ENCODE peak calls at places on chromosomes 6 and 20, in five cellular contexts. S, C, U, H and X are unnamed samples.

GRCh38 chr6:89887452-89888137 is 6.7 kb upstream of the GJA10 start:
- DNase-seq in C (no peak), H (no peak), U (peak; percentile 2), S (no peak), X (no peak)

GRCh38 chr20:35561268-35561667 is 19.4 kb downstream of the ERGIC3 start:
- DNase-seq in H (peak; percentile 37), U (peak; percentile 62), S (peak; percentile 32), C (peak; percentile 63), X (no peak)

GRCh38 chr6:54907316-54907715 is 60.7 kb downstream of the FAM83B start:
- DNase-seq in S (no peak), C (no peak), H (no peak), U (peak; percentile 36), X (no peak)

GRCh38 chr6:168837231-168837903 is 396.4 kb downstream of the SMOC2 start:
- DNase-seq in U (no peak), S (no peak), H (no peak), C (no peak), X (no peak)

GRCh38 chr6:89970609-89971337 is 76.5 kb downstream of the GJA10 start:
- DNase-seq in S (peak; percentile 58), H (peak; percentile 69), U (peak; percentile 78), C (peak; percentile 73), X (no peak)

GRCh38 chr6:26204332-26205160 is 117.3 kb downstream of the HFE start:
- DNase-seq in U (peak; percentile 100), S (peak; percentile 96), H (peak; percentile 99), C (peak; percentile 98), X (peak; percentile 97)

GRCh38 chr6:43608310-43608763 is 20.7 kb downstream of the GTPBP2 start:
- DNase-seq in C (peak; percentile 86), H (peak; percentile 88), S (peak; percentile 72), U (peak; percentile 93), X (no peak)

GRCh38 chr6:34546551-34547321 is 9.4 kb downstream of the SPDEF start:
- DNase-seq in C (peak; percentile 92), H (no peak), U (no peak), S (no peak), X (no peak)

GRCh38 chr6:84685983-84686584 is 78.3 kb downstream of the TBX18 start:
- DNase-seq in C (peak; percentile 74), H (peak; percentile 51), S (peak; percentile 22), U (peak; percentile 36), X (no peak)

GRCh38 chr6:1296542-1296941 is 15.4 kb upstream of the FOXQ1 start:
- DNase-seq in U (peak; percentile 53), H (no peak), C (peak; percentile 67), S (no peak), X (no peak)

GRCh38 chr6:89574860-89575561 is 63.5 kb downstream of the LYRM2 start:
- DNase-seq in C (peak; percentile 6), S (no peak), U (no peak), H (no peak), X (no peak)

GRCh38 chr6:115972679-115973078 is 88.0 kb downstream of the FRK start:
- DNase-seq in U (no peak), H (no peak), C (no peak), S (no peak), X (no peak)

GRCh38 chr6:166419717-166420116 is 37.0 kb upstream of the MPC1 start:
- DNase-seq in U (no peak), H (no peak), C (no peak), S (no peak), X (no peak)

GRCh38 chr6:148629197-148629909 is 117.5 kb upstream of the UST start:
- DNase-seq in U (peak; percentile 11), H (no peak), S (no peak), C (no peak), X (no peak)

GRCh38 chr20:46820682-46821081 is 74.0 kb upstream of the EYA2 start:
- DNase-seq in C (no peak), S (no peak), U (no peak), H (no peak), X (no peak)

GRCh38 chr20:62969179-62969760 is 16.8 kb downstream of the SLC17A9 start:
- DNase-seq in S (no peak), H (no peak), C (no peak), U (no peak), X (no peak)

GRCh38 chr6:15048367-15048766 is 197.5 kb upstream of the JARID2 start:
- DNase-seq in C (no peak), U (no peak), S (no peak), H (no peak), X (no peak)

GRCh38 chr20:23305098-23305497 is 45.5 kb upstream of the NXT1 start:
- DNase-seq in S (peak; percentile 26), C (no peak), H (no peak), U (peak; percentile 58), X (no peak)

GRCh38 chr6:43972179-43972914 is 154.9 kb downstream of the MRPL14 start:
- DNase-seq in U (peak; percentile 62), H (peak; percentile 65), C (peak; percentile 55), S (no peak), X (no peak)

GRCh38 chr6:1821188-1822183 is 211.8 kb downstream of the FOXC1 start:
- DNase-seq in U (peak; percentile 52), C (no peak), S (no peak), H (no peak), X (no peak)

GRCh38 chr6:141552031-141552430 is 580.7 kb upstream of the GJE1 start:
- DNase-seq in C (peak; percentile 15), S (no peak), U (no peak), H (no peak), X (no peak)

GRCh38 chr6:39082310-39082709 is 32.7 kb downstream of the SAYSD1 start:
- DNase-seq in S (no peak), U (no peak), H (no peak), C (no peak), X (no peak)

GRCh38 chr6:137237413-137238170 is 18.4 kb upstream of the IFNGR1 start:
- DNase-seq in U (peak; percentile 60), H (no peak), S (no peak), C (peak; percentile 84), X (peak; percentile 83)

GRCh38 chr6:159137715-159138114 is 31.5 kb upstream of the FNDC1 start:
- DNase-seq in U (no peak), H (no peak), C (no peak), S (no peak), X (no peak)

GRCh38 chr6:159130846-159131245 is 38.4 kb upstream of the FNDC1 start:
- DNase-seq in C (no peak), H (no peak), U (no peak), S (no peak), X (no peak)

GRCh38 chr6:159132664-159133063 is 36.5 kb upstream of the FNDC1 start:
- DNase-seq in S (no peak), H (no peak), C (no peak), U (no peak), X (no peak)

GRCh38 chr6:159131709-159132108 is 37.5 kb upstream of the FNDC1 start:
- DNase-seq in S (no peak), H (no peak), U (no peak), C (no peak), X (no peak)

DNA sequence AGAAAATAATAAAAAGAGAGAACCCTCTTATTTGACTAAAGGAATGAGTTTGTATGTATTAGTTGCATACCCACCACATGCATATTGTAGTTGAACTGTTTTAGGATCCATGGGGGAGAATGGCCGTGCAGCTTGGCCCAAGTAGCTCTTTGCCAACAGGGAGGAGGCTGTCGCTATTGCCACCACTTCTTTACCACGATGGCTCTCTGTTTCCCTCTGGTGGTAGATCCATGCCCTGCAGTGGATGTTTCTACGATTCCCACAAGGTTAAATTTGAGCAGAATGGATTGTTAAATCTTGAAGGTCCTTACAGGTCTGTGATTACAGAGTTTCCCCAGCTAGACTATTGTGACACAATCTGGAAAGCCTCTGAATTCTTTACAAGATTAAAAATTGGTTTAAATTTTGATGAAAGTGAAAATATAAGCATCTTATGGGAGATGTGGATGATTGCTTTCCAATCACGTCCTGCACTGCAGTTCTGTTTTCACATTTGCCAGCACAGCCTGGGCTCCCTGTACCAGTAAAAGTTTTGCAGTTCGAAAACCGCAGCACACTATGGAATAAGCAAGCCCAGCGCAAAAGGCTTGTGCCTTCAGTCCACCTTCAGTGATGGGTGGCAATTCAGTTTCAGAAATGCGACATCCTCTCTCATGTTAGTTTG is 34.4 kb upstream of the FNDC1 start:
- DNase-seq in S (peak; percentile 77), C (peak; percentile 73), H (peak; percentile 68), U (peak; percentile 62), X (no peak)
- TF ChIP-seq EZH2 in S (no peak), C (no peak), H (no peak), U (no peak), X (no peak)

GRCh38 chr6:155244434-155244833 is 19.4 kb upstream of the CLDN20 start:
- DNase-seq in S (no peak), U (no peak), H (no peak), C (no peak), X (no peak)

GRCh38 chr6:155246825-155247224 is 17.0 kb upstream of the CLDN20 start:
- DNase-seq in S (no peak), H (no peak), U (no peak), C (no peak), X (no peak)

GRCh38 chr6:155245871-155246270 is 17.9 kb upstream of the CLDN20 start:
- DNase-seq in S (no peak), U (peak; percentile 27), C (no peak), H (no peak), X (no peak)

GRCh38 chr6:155247618-155248017 is 16.2 kb upstream of the CLDN20 start:
- DNase-seq in S (no peak), U (peak; percentile 37), H (no peak), C (no peak), X (no peak)

GRCh38 chr6:155245193-155245592 is 18.6 kb upstream of the CLDN20 start:
- DNase-seq in S (no peak), U (no peak), C (no peak), H (no peak), X (no peak)
- TF ChIP-seq EZH2 in S (no peak), U (no peak), C (no peak), H (no peak), X (no peak)

GRCh38 chr20:61252601-61253263 is 671 bp downstream of the CDH4 start:
- DNase-seq in S (no peak), U (peak; percentile 33), H (no peak), C (no peak), X (no peak)

GRCh38 chr20:61253264-61253639 is 1.2 kb downstream of the CDH4 start:
- DNase-seq in U (peak; percentile 48), S (no peak), C (no peak), H (no peak), X (no peak)

GRCh38 chr20:61251529-61252393 is at the start of gene CDH4:
- DNase-seq in S (no peak), U (peak; percentile 19), H (no peak), C (no peak), X (no peak)

GRCh38 chr20:61254881-61255589 is 3.0 kb downstream of the CDH4 start:
- DNase-seq in H (no peak), C (peak; percentile 9), S (no peak), U (peak; percentile 30), X (peak; percentile 25)

GRCh38 chr20:61253640-61254511 is 1.8 kb downstream of the CDH4 start:
- DNase-seq in S (no peak), C (no peak), U (peak; percentile 39), H (no peak), X (no peak)
- TF ChIP-seq EZH2 in S (no peak), C (no peak), U (no peak), H (no peak), X (no peak)

DNA sequence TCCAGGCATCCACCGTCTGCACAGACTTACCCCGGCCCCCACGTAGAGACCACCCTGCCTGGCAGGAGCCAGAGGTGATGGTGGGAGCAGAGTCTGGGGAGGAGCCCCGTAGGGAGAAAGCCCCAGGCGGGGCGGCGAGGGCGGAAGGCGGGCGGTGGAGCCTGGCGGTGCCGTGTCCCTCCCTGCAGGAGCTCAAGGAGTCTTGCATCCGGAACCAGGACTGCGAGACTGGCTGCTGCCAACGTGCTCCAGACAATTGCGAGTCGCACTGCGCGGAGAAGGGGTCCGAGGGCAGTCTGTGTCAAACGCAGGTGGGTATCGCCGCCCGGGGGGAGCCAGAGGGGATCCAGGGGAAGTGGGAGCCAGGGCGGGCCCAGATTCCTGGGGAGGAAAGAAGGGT is 6.0 kb downstream of the CLPSL1 start:
- DNase-seq in S (no peak), C (no peak), U (no peak), H (no peak), X (no peak)
- TF ChIP-seq EZH2 in S (no peak), C (no peak), U (no peak), H (no peak), X (peak; percentile 76)